ENCODE peak calls at places on chromosomes 2 and 18, in six cellular contexts. H is HCT116, T is heart left ventricle, C is GM12878, S is NB4, B is H54. X is an unnamed sample.

GRCh38 chr2:20925265-20925889 is 102.5 kb upstream of the LDAH start:
- DNase-seq in H (no peak), T (no peak), C (no peak), S (peak), B (no peak), X (no peak)

GRCh38 chr2:12005886-12006681 is 259.7 kb downstream of the LPIN1 start:
- DNase-seq in H (no peak), T (no peak), C (peak), S (peak), B (no peak), X (no peak)

GRCh38 chr2:59233448-59233847 is 992.3 kb upstream of the FANCL start:
- DNase-seq in H (no peak), T (no peak), C (no peak), S (no peak), B (no peak), X (no peak)

GRCh38 chr18:54712315-54712714 is 116.0 kb upstream of the RAB27B start:
- DNase-seq in H (no peak), T (no peak), C (no peak), S (no peak), B (peak), X (no peak)

GRCh38 chr2:43158259-43158880 is 68.0 kb downstream of the ZFP36L2 start:
- DNase-seq in H (peak), T (peak), C (no peak), S (peak), B (peak), X (peak)

GRCh38 chr18:27608742-27609141 is 423.6 kb upstream of the CHST9 start:
- DNase-seq in H (no peak), T (no peak), C (no peak), S (peak), B (no peak), X (no peak)

GRCh38 chr2:26591619-26592505 is 49.3 kb downstream of the CIB4 start:
- DNase-seq in H (no peak), T (no peak), C (no peak), S (no peak), B (no peak), X (peak)

GRCh38 chr2:143241403-143242088 is 112.3 kb downstream of the ARHGAP15 start:
- DNase-seq in H (no peak), T (no peak), C (no peak), S (no peak), B (no peak), X (no peak)

GRCh38 chr2:160417745-160418397 is 75.7 kb downstream of the RBMS1 start:
- DNase-seq in H (no peak), T (no peak), C (no peak), S (no peak), B (no peak), X (no peak)
- TF ChIP-seq POLR2A in H (no peak), T (no peak), C (no peak), S (no peak), B (no peak), X (no peak)

GRCh38 chr18:46281185-46282176 is 177.3 kb downstream of the HAUS1 start:
- DNase-seq in H (peak), T (peak), C (no peak), S (peak), B (peak), X (no peak)

GRCh38 chr18:46276736-46277135 is 172.6 kb downstream of the HAUS1 start:
- DNase-seq in H (no peak), T (no peak), C (no peak), S (no peak), B (no peak), X (no peak)

GRCh38 chr18:46279673-46280072 is 175.5 kb downstream of the HAUS1 start:
- DNase-seq in H (no peak), T (no peak), C (no peak), S (no peak), B (no peak), X (no peak)

GRCh38 chr18:46282177-46282570 is 178.0 kb downstream of the HAUS1 start:
- DNase-seq in H (no peak), T (no peak), C (no peak), S (no peak), B (no peak), X (no peak)

GRCh38 chr18:46278481-46279465 is 174.6 kb downstream of the HAUS1 start:
- DNase-seq in H (no peak), T (no peak), C (no peak), S (no peak), B (peak), X (no peak)
- TF ChIP-seq POLR2A in H (no peak), T (no peak), C (no peak), S (no peak), B (no peak), X (no peak)

GRCh38 chr2:208358758-208359631 is 47.6 kb upstream of the PTH2R start:
- DNase-seq in H (no peak), T (no peak), C (no peak), S (peak), B (no peak), X (no peak)

GRCh38 chr2:208356846-208357574 is 49.6 kb upstream of the PTH2R start:
- DNase-seq in H (no peak), T (no peak), C (no peak), S (no peak), B (no peak), X (no peak)

GRCh38 chr2:208352644-208353567 is 53.7 kb upstream of the PTH2R start:
- DNase-seq in H (no peak), T (no peak), C (no peak), S (no peak), B (no peak), X (no peak)

GRCh38 chr2:208350610-208351009 is 56.0 kb upstream of the PTH2R start:
- DNase-seq in H (no peak), T (no peak), C (no peak), S (no peak), B (no peak), X (no peak)

GRCh38 chr2:208354964-208355381 is 51.6 kb upstream of the PTH2R start:
- DNase-seq in H (no peak), T (no peak), C (no peak), S (no peak), B (no peak), X (no peak)
- TF ChIP-seq POLR2A in H (no peak), T (no peak), C (no peak), S (no peak), B (no peak), X (no peak)

GRCh38 chr2:68558576-68558975 is 84.8 kb upstream of the PROKR1 start:
- DNase-seq in H (no peak), T (no peak), C (no peak), S (no peak), B (no peak), X (no peak)
- TF ChIP-seq POLR2A in H (no peak), T (no peak), C (no peak), S (no peak), B (no peak), X (no peak)

GRCh38 chr2:166881177-166881576 is 7.1 kb upstream of the XIRP2 start:
- DNase-seq in H (no peak), T (no peak), C (no peak), S (no peak), B (no peak), X (no peak)
- TF ChIP-seq POLR2A in H (no peak), T (no peak), C (no peak), S (no peak), B (no peak), X (no peak)

GRCh38 chr2:215374002-215374401 is 61.9 kb downstream of the FN1 start:
- DNase-seq in H (no peak), T (no peak), C (no peak), S (no peak), B (no peak), X (no peak)

GRCh38 chr2:215374642-215375466 is 61.0 kb downstream of the FN1 start:
- DNase-seq in H (no peak), T (no peak), C (no peak), S (no peak), B (no peak), X (no peak)

GRCh38 chr2:215372968-215373649 is 61.2 kb downstream of the ATIC start:
- DNase-seq in H (no peak), T (no peak), C (no peak), S (no peak), B (no peak), X (no peak)

GRCh38 chr2:215370116-215370965 is 58.5 kb downstream of the ATIC start:
- DNase-seq in H (no peak), T (no peak), C (no peak), S (no peak), B (no peak), X (no peak)

DNA sequence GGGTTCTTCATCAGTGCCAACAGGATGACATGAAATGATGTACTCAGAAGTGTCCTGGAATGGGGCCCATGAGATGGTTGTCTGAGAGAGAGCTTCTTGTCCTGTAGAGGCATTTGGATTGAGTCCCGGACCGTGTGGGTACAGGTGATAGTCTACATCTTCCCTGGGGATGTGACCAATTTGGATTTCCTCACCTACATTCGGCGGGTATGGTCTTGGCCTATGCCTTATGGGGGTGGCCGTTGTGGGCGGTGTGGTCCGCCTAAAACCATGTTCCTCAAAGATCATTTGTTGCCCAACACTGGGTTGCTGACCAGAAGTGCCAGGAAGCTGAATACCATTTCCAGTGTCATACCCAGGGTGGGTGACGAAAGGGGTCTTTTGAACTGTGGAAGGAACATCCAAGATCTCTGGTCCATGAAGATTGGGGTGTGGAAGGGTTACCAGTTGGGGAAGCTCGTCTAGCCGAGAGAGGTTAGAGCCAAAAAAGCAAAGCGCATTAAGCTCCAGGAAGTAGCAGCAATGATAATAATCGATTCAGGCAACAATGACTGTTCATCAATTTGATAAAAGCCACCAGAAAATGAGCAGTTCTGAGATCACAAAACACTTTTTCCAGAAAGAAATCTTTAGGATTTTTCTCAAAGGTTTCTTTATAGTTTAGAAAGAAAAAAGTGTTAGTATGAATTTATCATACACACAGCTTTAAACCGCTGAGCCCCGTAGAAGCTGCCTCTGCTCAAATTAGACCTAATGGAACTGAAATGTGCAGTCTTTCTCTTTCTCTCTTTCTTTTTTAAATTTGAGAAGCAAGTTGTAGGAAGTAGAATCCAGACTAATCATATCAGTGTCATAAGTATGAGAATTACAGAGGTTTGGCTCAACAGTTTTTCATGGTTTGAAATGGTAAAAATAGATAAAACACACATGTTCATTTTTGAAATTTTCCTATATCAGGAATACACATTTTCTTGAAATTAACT is 60.3 kb downstream of the ATIC start:
- DNase-seq in H (no peak), T (no peak), C (no peak), S (no peak), B (no peak), X (no peak)
- TF ChIP-seq POLR2A in H (no peak), T (no peak), C (no peak), S (no peak), B (no peak), X (no peak)

GRCh38 chr2:185640588-185640987 is 98.0 kb upstream of the FSIP2 start:
- DNase-seq in H (no peak), T (no peak), C (no peak), S (no peak), B (no peak), X (no peak)
- TF ChIP-seq POLR2A in H (no peak), T (no peak), C (no peak), S (no peak), B (no peak), X (no peak)

GRCh38 chr2:51265539-51265938 is 233.6 kb upstream of the NRXN1 start:
- DNase-seq in H (no peak), T (no peak), C (no peak), S (no peak), B (no peak), X (no peak)
- TF ChIP-seq POLR2A in H (no peak), T (no peak), C (no peak), S (no peak), B (no peak), X (no peak)

GRCh38 chr2:136225950-136226835 is 108.2 kb upstream of the CXCR4 start:
- DNase-seq in H (no peak), T (no peak), C (no peak), S (peak), B (no peak), X (no peak)
- TF ChIP-seq POLR2A in H (no peak), T (no peak), C (no peak), S (no peak), B (no peak), X (no peak)